ENCODE peak calls at places on chromosomes 2 and 18, in four cellular contexts. I, J, S and H are unnamed samples.
A peak's percentile ranks its signal among the peaks of the same experiment; 100 is the strongest.

GRCh38 chr2:207467716-207468347 is 61.9 kb upstream of the CREB1 start:
- DNase-seq in I (no peak), J (no peak), S (no peak), H (no peak)

GRCh38 chr2:176709541-176709951 is 440.3 kb downstream of the MTX2 start:
- DNase-seq in I (peak; percentile 5), J (peak; percentile 53), S (no peak), H (no peak)

GRCh38 chr18:67273288-67273687 is 243.2 kb downstream of the DSEL start:
- DNase-seq in I (no peak), J (no peak), S (no peak), H (no peak)

GRCh38 chr2:138708682-138709241 is 71.4 kb downstream of the NXPH2 start:
- DNase-seq in I (no peak), J (peak; percentile 18), S (no peak), H (no peak)

GRCh38 chr2:95272299-95272751 is 1.9 kb upstream of the PROM2 start:
- DNase-seq in I (no peak), J (peak; percentile 2), S (no peak), H (no peak)

GRCh38 chr2:213834331-213834730 is 550.1 kb downstream of the SPAG16 start:
- DNase-seq in I (no peak), J (no peak), S (no peak), H (no peak)

GRCh38 chr2:220034356-220035121 is 407.1 kb downstream of the SLC4A3 start:
- DNase-seq in I (no peak), J (no peak), S (peak; percentile 54), H (no peak)

GRCh38 chr2:23859983-23860382 is 66.9 kb downstream of the ATAD2B start:
- DNase-seq in I (no peak), J (no peak), S (no peak), H (no peak)

GRCh38 chr2:55175254-55176093 is 56.6 kb downstream of the CLHC1 start:
- DNase-seq in I (no peak), J (no peak), S (no peak), H (peak; percentile 69)

GRCh38 chr2:106745468-106745867 is 140.5 kb downstream of the ST6GAL2 start:
- DNase-seq in I (no peak), J (no peak), S (no peak), H (no peak)

GRCh38 chr18:57915848-57916596 is 112.9 kb upstream of the ATP8B1 start:
- DNase-seq in I (no peak), J (no peak), S (peak; percentile 79), H (no peak)

GRCh38 chr2:132857334-132857733 is 187.3 kb upstream of the LYPD1 start:
- DNase-seq in I (no peak), J (no peak), S (no peak), H (no peak)

GRCh38 chr2:48589170-48589767 is 28.4 kb upstream of the GTF2A1L start:
- DNase-seq in I (peak; percentile 57), J (peak; percentile 58), S (no peak), H (no peak)

GRCh38 chr2:186755066-186755465 is 61.2 kb downstream of the FAM171B start:
- DNase-seq in I (no peak), J (no peak), S (no peak), H (no peak)

GRCh38 chr18:31091350-31091749 is 10.9 kb downstream of the DSC2 start:
- DNase-seq in I (no peak), J (no peak), S (no peak), H (no peak)

GRCh38 chr18:55401638-55402191 is 186.3 kb downstream of the TCF4 start:
- DNase-seq in I (peak; percentile 32), J (peak; percentile 47), S (no peak), H (no peak)

GRCh38 chr2:85111819-85112281 is 21.3 kb upstream of the TCF7L1 start:
- DNase-seq in I (no peak), J (no peak), S (no peak), H (no peak)

GRCh38 chr2:199024224-199024623 is 433.5 kb downstream of the SATB2 start:
- DNase-seq in I (no peak), J (no peak), S (no peak), H (no peak)

GRCh38 chr2:159134979-159135378 is 151.5 kb downstream of the WDSUB1 start:
- DNase-seq in I (no peak), J (no peak), S (no peak), H (no peak)

GRCh38 chr2:33696234-33696633 is 97.1 kb upstream of the FAM98A start:
- DNase-seq in I (no peak), J (no peak), S (no peak), H (no peak)

GRCh38 chr2:174597347-174598047 is at the start of gene WIPF1:
- DNase-seq in I (no peak), J (no peak), S (no peak), H (peak; percentile 71)

GRCh38 chr2:197926673-197927072 is 122.3 kb downstream of the PLCL1 start:
- DNase-seq in I (no peak), J (no peak), S (no peak), H (no peak)

GRCh38 chr2:158102446-158102845 is 770 bp downstream of the UPP2 start:
- DNase-seq in I (no peak), J (no peak), S (no peak), H (no peak)

GRCh38 chr2:27903649-27904544 is 13.4 kb downstream of the BABAM2 start:
- DNase-seq in I (no peak), J (no peak), S (peak; percentile 33), H (no peak)

GRCh38 chr2:141187063-141187429 is 943.8 kb downstream of the LRP1B start:
- DNase-seq in I (no peak), J (no peak), S (no peak), H (no peak)

GRCh38 chr18:80147037-80147417 is 38.0 kb downstream of the ADNP2 start:
- DNase-seq in I (no peak), J (no peak), S (no peak), H (no peak)
- H3K4me3 ChIP-seq in I (peak overlapping the region; percentile 63), J (peak overlapping the region; percentile 54), S (peak overlapping the region; percentile 58), H (peak overlapping the region; percentile 55)

GRCh38 chr2:239870863-239871262 is 154.3 kb downstream of the NDUFA10 start:
- DNase-seq in I (no peak), J (no peak), S (no peak), H (no peak)
- H3K27ac ChIP-seq in I (no peak overlapping the region), J (no peak overlapping the region), S (no peak overlapping the region), H (no peak overlapping the region)

GRCh38 chr2:42345986-42346385 is 15.0 kb downstream of the COX7A2L start:
- DNase-seq in I (no peak), J (no peak), S (no peak), H (no peak)
- H3K4me3 ChIP-seq in I (no peak overlapping the region), J (no peak overlapping the region), S (no peak overlapping the region), H (no peak overlapping the region)

DNA sequence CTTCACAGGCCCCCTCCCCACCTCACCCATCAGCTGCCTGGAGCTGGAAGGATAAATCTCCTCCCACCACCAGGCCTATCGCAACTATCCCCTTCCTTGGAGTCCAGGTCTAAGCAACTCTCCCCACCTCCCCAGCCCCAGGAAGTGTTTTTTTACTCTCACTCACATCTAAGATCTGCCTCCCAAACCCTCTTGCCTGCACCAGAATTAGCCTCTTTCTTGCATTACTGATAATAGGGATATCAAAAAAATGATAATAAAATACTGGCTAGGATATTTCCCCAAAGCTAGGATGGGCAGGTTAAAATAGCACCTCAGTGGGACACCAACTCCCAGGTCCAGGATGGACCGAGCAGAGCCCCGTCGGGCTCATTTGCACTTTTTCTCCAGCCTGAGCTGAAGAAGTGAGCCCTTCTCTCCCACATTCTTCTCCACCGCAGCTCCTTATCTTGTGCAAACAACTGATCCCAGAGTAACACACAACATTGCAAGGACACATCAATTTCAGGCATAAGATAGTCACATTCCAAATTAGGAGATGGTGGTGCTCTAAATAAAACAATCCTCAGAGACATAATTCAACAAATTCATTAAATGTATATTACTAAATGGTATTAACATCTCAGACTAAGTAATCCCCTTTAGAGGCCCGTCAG is 17.7 kb upstream of the CIB4 start:
- DNase-seq in I (no peak), J (no peak), S (no peak), H (no peak)
- H3K27ac ChIP-seq in I (no peak overlapping the region), J (no peak overlapping the region), S (no peak overlapping the region), H (no peak overlapping the region)